ENCODE peak calls at places on chromosomes 7 and 10, in nine cellular contexts. B, Y, I, U, G, Q, R, N and O are unnamed samples.
A peak's percentile ranks its signal among the peaks of the same experiment; 100 is the strongest.

GRCh38 chr10:110918633-110919348 is at the start of gene BBIP1:
- DNase-seq in B (peak; percentile 96), Y (peak; percentile 99), I (peak; percentile 100), U (peak; percentile 100), G (no peak), Q (peak; percentile 100), R (peak; percentile 100), N (no peak), O (peak; percentile 100)

GRCh38 chr7:122219253-122219865 is 75.3 kb upstream of the AASS start:
- DNase-seq in B (peak; percentile 8), Y (no peak), I (peak; percentile 33), U (peak; percentile 39), G (peak; percentile 32), Q (no peak), R (peak; percentile 39), N (no peak), O (peak; percentile 37)

GRCh38 chr7:18425227-18425626 is 70.3 kb upstream of the HDAC9 start:
- DNase-seq in B (no peak), Y (no peak), I (no peak), U (no peak), G (peak; percentile 8), Q (no peak), R (no peak), N (no peak), O (no peak)

GRCh38 chr10:43444897-43445466 is 8.1 kb downstream of the ZNF487 start:
- DNase-seq in B (no peak), Y (no peak), I (no peak), U (no peak), G (no peak), Q (no peak), R (peak; percentile 26), N (no peak), O (no peak)

GRCh38 chr7:139701908-139702307 is 75.9 kb downstream of the HIPK2 start:
- DNase-seq in B (no peak), Y (no peak), I (no peak), U (no peak), G (no peak), Q (no peak), R (no peak), N (no peak), O (no peak)

GRCh38 chr7:27611043-27611442 is 51.6 kb downstream of the HIBADH start:
- DNase-seq in B (no peak), Y (peak; percentile 53), I (peak; percentile 40), U (peak; percentile 14), G (no peak), Q (peak; percentile 25), R (peak; percentile 85), N (peak; percentile 71), O (no peak)

GRCh38 chr10:29676732-29677131 is 42.0 kb upstream of the SVIL start:
- DNase-seq in B (no peak), Y (no peak), I (no peak), U (no peak), G (no peak), Q (no peak), R (no peak), N (no peak), O (no peak)

GRCh38 chr10:95628786-95629185 is 27.7 kb downstream of the ALDH18A1 start:
- DNase-seq in B (no peak), Y (peak; percentile 70), I (peak; percentile 21), U (no peak), G (no peak), Q (no peak), R (peak; percentile 59), N (no peak), O (no peak)

GRCh38 chr10:47299989-47300931 is at the start of gene GDF10:
- DNase-seq in B (no peak), Y (no peak), I (no peak), U (no peak), G (peak; percentile 52), Q (no peak), R (no peak), N (no peak), O (no peak)

GRCh38 chr10:47301833-47302232 is 1.8 kb downstream of the GDF10 start:
- DNase-seq in B (no peak), Y (no peak), I (no peak), U (no peak), G (no peak), Q (no peak), R (no peak), N (no peak), O (no peak)

GRCh38 chr10:47297796-47298540 is 2.0 kb upstream of the GDF10 start:
- DNase-seq in B (no peak), Y (no peak), I (no peak), U (no peak), G (no peak), Q (no peak), R (no peak), N (no peak), O (no peak)

GRCh38 chr10:47298730-47299129 is 1.3 kb upstream of the GDF10 start:
- DNase-seq in B (no peak), Y (no peak), I (no peak), U (no peak), G (no peak), Q (no peak), R (no peak), N (no peak), O (no peak)

DNA sequence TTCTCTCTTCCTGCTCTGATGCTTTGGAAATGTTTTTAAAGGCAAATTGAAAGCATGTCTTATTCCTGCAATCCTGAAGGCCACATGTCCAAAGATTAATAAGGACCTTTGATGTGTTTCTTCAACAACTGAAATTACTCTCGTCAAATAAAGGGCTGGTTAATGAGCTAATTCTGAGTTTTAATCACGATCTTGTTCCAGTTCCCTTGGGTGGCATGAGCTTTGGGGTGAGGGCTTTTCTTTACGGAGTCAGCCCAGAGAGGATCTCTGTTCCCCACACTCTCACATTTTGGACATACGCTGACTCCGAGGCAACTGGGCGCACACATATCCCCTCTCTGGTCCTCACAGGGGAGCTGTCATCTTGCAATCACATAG is 397 bp upstream of the GDF10 start:
- DNase-seq in B (no peak), Y (no peak), I (no peak), U (no peak), G (no peak), Q (no peak), R (no peak), N (no peak), O (no peak)
- H3K4me3 ChIP-seq in B (no peak overlapping the region), Y (no peak overlapping the region), I (no peak overlapping the region), U (no peak overlapping the region), G (peak overlapping the region; percentile 41), Q (no peak overlapping the region), R (no peak overlapping the region), N (no peak overlapping the region), O (no peak overlapping the region)

GRCh38 chr10:64426745-64427144 is 905.5 kb downstream of the REEP3 start:
- DNase-seq in B (no peak), Y (no peak), I (no peak), U (no peak), G (no peak), Q (no peak), R (no peak), N (no peak), O (no peak)

DNA sequence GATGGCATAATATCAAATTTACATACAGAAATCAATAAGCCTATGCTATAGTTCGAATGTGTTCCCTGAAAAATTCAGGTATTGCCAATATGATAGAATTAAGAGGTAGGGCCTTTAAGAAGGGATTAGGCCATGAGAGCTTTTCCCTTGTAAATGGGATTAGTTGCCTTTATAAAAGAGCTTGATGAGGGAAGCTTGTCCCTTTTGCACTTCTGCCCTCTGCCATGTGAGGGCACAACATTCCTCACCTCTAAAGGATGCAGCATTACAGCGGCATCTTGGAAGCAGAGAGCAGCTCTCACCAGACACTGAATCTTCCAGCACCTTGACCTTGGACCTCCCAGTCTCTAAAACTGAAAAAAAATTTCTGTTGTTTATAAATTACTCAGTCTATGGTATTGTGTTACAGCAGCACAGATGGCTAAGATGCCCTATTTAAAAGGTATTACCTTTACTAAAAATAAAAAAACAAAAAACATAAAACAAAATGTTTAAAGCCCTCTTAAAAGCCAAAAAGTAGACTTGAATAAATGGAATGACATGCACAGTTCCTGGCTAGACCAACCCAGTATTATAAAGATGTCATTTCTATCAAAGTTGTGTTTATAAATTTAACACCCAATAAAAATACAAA is 909.6 kb downstream of the REEP3 start:
- DNase-seq in B (peak; percentile 1), Y (peak; percentile 1), I (peak; percentile 11), U (peak; percentile 22), G (peak; percentile 65), Q (no peak), R (peak; percentile 1), N (peak; percentile 51), O (no peak)
- TF ChIP-seq CTCF in B (peak; percentile 60), Y (peak; percentile 54), I (peak; percentile 20), U (peak; percentile 54), G (peak; percentile 29), Q (no peak), R (no peak), N (peak; percentile 81), O (no peak)

GRCh38 chr10:20743935-20744334 is 153.2 kb downstream of the NEBL start:
- DNase-seq in B (no peak), Y (no peak), I (no peak), U (no peak), G (no peak), Q (no peak), R (no peak), N (peak; percentile 33), O (no peak)
- H3K4me3 ChIP-seq in B (no peak overlapping the region), Y (no peak overlapping the region), I (no peak overlapping the region), U (no peak overlapping the region), G (no peak overlapping the region), Q (no peak overlapping the region), R (no peak overlapping the region), N (no peak overlapping the region), O (no peak overlapping the region)

GRCh38 chr10:24505759-24506158 is 217.9 kb downstream of the ARHGAP21 start:
- DNase-seq in B (no peak), Y (no peak), I (no peak), U (no peak), G (no peak), Q (no peak), R (no peak), N (no peak), O (no peak)

GRCh38 chr10:24501312-24501711 is 222.4 kb downstream of the ARHGAP21 start:
- DNase-seq in B (no peak), Y (no peak), I (no peak), U (no peak), G (no peak), Q (no peak), R (no peak), N (no peak), O (no peak)

DNA sequence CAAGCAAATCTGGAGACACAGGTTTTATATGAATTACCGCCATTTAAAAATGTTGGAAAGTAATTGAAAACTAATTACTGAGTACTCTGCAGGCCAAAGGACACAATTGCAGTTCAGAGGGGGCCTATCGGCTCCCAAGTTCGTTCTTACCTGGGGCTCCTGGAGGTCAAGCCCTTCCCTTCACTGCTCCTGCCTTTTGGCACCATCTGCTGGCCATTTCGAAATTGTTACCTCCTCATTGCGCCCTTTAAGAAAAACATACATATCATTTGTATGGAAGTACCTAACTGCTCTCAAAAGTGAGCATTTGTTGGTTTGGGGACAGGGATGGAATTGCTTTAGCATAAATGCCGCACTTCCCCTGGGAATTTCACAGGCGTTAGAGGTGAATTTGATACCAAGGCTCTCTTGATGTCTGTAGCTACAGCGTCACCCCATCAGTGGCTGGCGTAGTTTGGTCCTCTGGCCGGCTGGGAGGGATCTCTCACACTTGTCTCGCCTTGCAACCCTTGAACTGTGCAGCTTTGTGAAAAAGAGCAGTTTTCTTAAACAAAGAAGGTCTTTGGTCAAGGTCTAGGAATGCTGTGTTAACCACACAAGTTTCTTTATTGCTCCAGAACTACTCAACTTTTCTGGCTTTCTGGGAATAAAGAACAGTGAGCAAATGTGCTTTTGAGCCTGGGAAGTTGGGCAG is 219.9 kb downstream of the ARHGAP21 start:
- DNase-seq in B (peak; percentile 26), Y (no peak), I (peak; percentile 58), U (peak; percentile 52), G (peak; percentile 66), Q (no peak), R (peak; percentile 72), N (peak; percentile 32), O (peak; percentile 34)
- TF ChIP-seq CTCF in B (peak; percentile 80), Y (peak; percentile 63), I (peak; percentile 79), U (peak; percentile 67), G (peak; percentile 63), Q (peak; percentile 83), R (peak; percentile 73), N (peak; percentile 62), O (peak; percentile 54)

GRCh38 chr7:47571355-47572100 is 10.4 kb downstream of the TNS3 start:
- DNase-seq in B (no peak), Y (peak; percentile 64), I (peak; percentile 72), U (peak; percentile 92), G (peak; percentile 65), Q (peak; percentile 85), R (peak; percentile 61), N (peak; percentile 76), O (peak; percentile 90)
- H3K4me3 ChIP-seq in B (no peak overlapping the region), Y (no peak overlapping the region), I (no peak overlapping the region), U (peak overlapping the region; percentile 7), G (no peak overlapping the region), Q (no peak overlapping the region), R (no peak overlapping the region), N (peak overlapping the region; percentile 47), O (peak overlapping the region; percentile 2)